ENCODE peak calls at places on chromosomes 4 and X, in four cellular contexts. One of them, this sample, is unnamed.

GRCh38 chr4:120902925-120903324 is 19.6 kb downstream of the PRDM5 start:
- DNase-seq in NCI-H2029: no peak
- DNase-seq in coronary artery: no peak
- DNase-seq in H1: no peak
- DNase-seq in this sample: no peak

GRCh38 chr4:111639876-111640275 is 505.4 kb upstream of the FAM241A start:
- DNase-seq in NCI-H2029: no peak
- DNase-seq in coronary artery: no peak
- DNase-seq in H1: no peak
- DNase-seq in this sample: no peak

GRCh38 chr4:2593003-2593402 is 56.6 kb downstream of the FAM193A start:
- DNase-seq in H1: no peak
- DNase-seq in NCI-H2029: no peak
- DNase-seq in coronary artery: no peak
- DNase-seq in this sample: no peak

GRCh38 chr4:8701101-8702019 is 108.8 kb downstream of the CPZ start:
- DNase-seq in H1: peak
- DNase-seq in NCI-H2029: no peak
- DNase-seq in coronary artery: peak
- DNase-seq in this sample: no peak

GRCh38 chr4:73589261-73589847 is 30.9 kb downstream of the RASSF6 start:
- DNase-seq in coronary artery: no peak
- DNase-seq in H1: no peak
- DNase-seq in NCI-H2029: no peak
- DNase-seq in this sample: no peak

GRCh38 chrX:136162827-136163427 is 15.6 kb downstream of the FHL1 start:
- DNase-seq in coronary artery: no peak
- DNase-seq in H1: peak
- DNase-seq in NCI-H2029: no peak
- DNase-seq in this sample: no peak

GRCh38 chr4:94523033-94523590 is 71.4 kb downstream of the PDLIM5 start:
- DNase-seq in NCI-H2029: no peak
- DNase-seq in coronary artery: no peak
- DNase-seq in H1: no peak
- DNase-seq in this sample: no peak

GRCh38 chr4:25792200-25792791 is 70.5 kb downstream of the SEL1L3 start:
- DNase-seq in coronary artery: no peak
- DNase-seq in H1: peak
- DNase-seq in NCI-H2029: peak
- DNase-seq in this sample: no peak

GRCh38 chrX:133531012-133531411 is 115.7 kb upstream of the GPC4 start:
- DNase-seq in NCI-H2029: no peak
- DNase-seq in H1: no peak
- DNase-seq in coronary artery: no peak
- DNase-seq in this sample: no peak

GRCh38 chrX:105894721-105895120 is 72.4 kb downstream of the NRK start:
- DNase-seq in NCI-H2029: no peak
- DNase-seq in coronary artery: no peak
- DNase-seq in H1: no peak
- DNase-seq in this sample: no peak

GRCh38 chr4:17512973-17513665 is 1.2 kb upstream of the QDPR start:
- DNase-seq in NCI-H2029: no peak
- DNase-seq in H1: no peak
- DNase-seq in coronary artery: no peak
- DNase-seq in this sample: no peak

GRCh38 chr4:166195101-166195500 is 322.1 kb downstream of the TLL1 start:
- DNase-seq in coronary artery: no peak
- DNase-seq in NCI-H2029: no peak
- DNase-seq in H1: no peak
- DNase-seq in this sample: no peak

This sample was measured in SHP77 treated with DMSO at 0.1 percent for 48 hours.